ENCODE peak calls at places on chromosomes 13 and 19, in five cellular contexts. N, J, E, I and L are unnamed samples.
A peak's percentile ranks its signal among the peaks of the same experiment; 100 is the strongest.

GRCh38 chr13:25267715-25268114 is 19.6 kb downstream of the MTMR6 start:
- DNase-seq in E (no peak), J (peak; percentile 38), I (no peak), N (no peak), L (no peak)

GRCh38 chr13:77781804-77782203 is 84.3 kb downstream of the SLAIN1 start:
- DNase-seq in J (no peak), N (no peak), E (no peak), I (no peak), L (no peak)

GRCh38 chr19:38375098-38375493 is 725 bp downstream of the PSMD8 start:
- DNase-seq in N (no peak), I (no peak), E (no peak), J (no peak), L (no peak)

GRCh38 chr19:58559275-58560006 is 1.0 kb upstream of the UBE2M start:
- DNase-seq in J (peak; percentile 93), N (peak; percentile 94), I (no peak), E (no peak), L (peak; percentile 92)

GRCh38 chr13:51726446-51727185 is 77.3 kb downstream of the DHRS12 start:
- DNase-seq in E (no peak), I (peak; percentile 54), J (peak; percentile 83), N (no peak), L (no peak)

GRCh38 chr19:7680606-7681335 is at the start of gene TRAPPC5:
- DNase-seq in N (peak; percentile 95), E (peak; percentile 87), J (peak; percentile 74), I (no peak), L (peak; percentile 55)

GRCh38 chr19:39125554-39126311 is at the start of gene PAK4:
- DNase-seq in N (peak; percentile 99), E (peak; percentile 100), J (peak; percentile 98), I (peak; percentile 70), L (peak; percentile 97)

GRCh38 chr13:77779461-77780272 is 82.2 kb downstream of the SLAIN1 start:
- DNase-seq in J (peak; percentile 90), N (peak; percentile 77), E (peak; percentile 48), I (peak; percentile 5), L (no peak)

GRCh38 chr13:99105160-99105559 is 95.5 kb upstream of the UBAC2 start:
- DNase-seq in E (no peak), I (no peak), J (no peak), N (no peak), L (no peak)

GRCh38 chr19:16830679-16831078 is 1.5 kb downstream of the SIN3B start:
- DNase-seq in E (no peak), N (no peak), I (no peak), J (peak; percentile 43), L (no peak)

GRCh38 chr19:31284621-31285020 is 64.6 kb downstream of the TSHZ3 start:
- DNase-seq in I (no peak), E (no peak), N (no peak), J (no peak), L (no peak)

GRCh38 chr19:18637644-18638630 is 1.1 kb downstream of the KLHL26 start:
- DNase-seq in E (peak; percentile 30), J (no peak), N (peak; percentile 65), I (no peak), L (no peak)

GRCh38 chr19:10830941-10831779 is 4.9 kb downstream of the TMED1 start:
- DNase-seq in I (no peak), N (no peak), J (no peak), E (no peak), L (no peak)

GRCh38 chr13:25692156-25692555 is 320.4 kb downstream of the ATP8A2 start:
- DNase-seq in I (no peak), N (no peak), E (no peak), J (no peak), L (peak; percentile 25)

GRCh38 chr19:1108291-1109031 is 4.7 kb downstream of the GPX4 start:
- DNase-seq in E (no peak), N (no peak), I (no peak), J (no peak), L (no peak)